ENCODE peak calls at places on chromosomes 6 and 20, in nine cellular contexts. P is NCI-H1105 treated with DMSO at 0.1 percent for 48 hours, B is ACHN, E is iPS-NIHi11, Q is GM23248, J is transverse colon, D is HT1080, K is upper lobe of right lung, N is NCI-H1417. L is an unnamed sample.

GRCh38 chr6:25652007-25652515 is at the start of gene SCGN:
- DNase-seq in J (peak; percentile 58), Q (peak; percentile 75), E (peak; percentile 88), P (peak; percentile 57), N (peak; percentile 50), K (peak; percentile 77), D (peak; percentile 16), B (peak; percentile 76), L (no peak)

GRCh38 chr20:6418732-6419131 is 295.9 kb upstream of the FERMT1 start:
- DNase-seq in P (no peak), B (no peak), N (no peak), K (no peak), J (no peak), D (no peak), Q (no peak), E (no peak), L (no peak)

GRCh38 chr6:43951063-43951755 is 176.0 kb downstream of the MRPL14 start:
- DNase-seq in N (no peak), P (no peak), Q (peak; percentile 45), B (peak; percentile 15), K (peak; percentile 77), E (peak; percentile 87), J (peak; percentile 75), D (peak; percentile 20), L (no peak)

GRCh38 chr6:161744211-161745067 is 470.6 kb upstream of the AGPAT4 start:
- DNase-seq in K (no peak), Q (no peak), P (no peak), J (no peak), N (no peak), E (no peak), B (no peak), D (no peak), L (no peak)

GRCh38 chr6:167663784-167664432 is 162.8 kb upstream of the AFDN start:
- DNase-seq in E (no peak), P (no peak), D (no peak), K (no peak), B (no peak), N (no peak), Q (no peak), J (peak; percentile 40), L (no peak)

GRCh38 chr6:84645563-84646266 is 118.7 kb downstream of the TBX18 start:
- DNase-seq in N (no peak), K (no peak), B (no peak), P (no peak), J (no peak), E (no peak), D (peak; percentile 76), Q (peak; percentile 87), L (no peak)

GRCh38 chr20:17749979-17750721 is 50.4 kb downstream of the BANF2 start:
- DNase-seq in N (no peak), E (no peak), Q (peak; percentile 69), P (no peak), J (peak; percentile 28), B (no peak), K (peak; percentile 77), D (no peak), L (no peak)

GRCh38 chr6:47438481-47439347 is 38.9 kb upstream of the CD2AP start:
- DNase-seq in E (no peak), P (no peak), N (no peak), Q (no peak), K (no peak), B (no peak), J (no peak), D (no peak), L (no peak)

GRCh38 chr6:112337209-112337638 is 9.9 kb upstream of the RFPL4B start:
- DNase-seq in D (peak; percentile 79), E (peak; percentile 80), J (no peak), B (peak; percentile 67), N (peak; percentile 59), P (peak; percentile 83), Q (peak; percentile 96), K (no peak), L (peak; percentile 85)

GRCh38 chr6:130482645-130483390 is 117.0 kb downstream of the TMEM200A start:
- DNase-seq in E (no peak), N (no peak), D (peak; percentile 67), J (no peak), P (no peak), K (no peak), Q (peak; percentile 29), B (no peak), L (peak; percentile 68)

GRCh38 chr6:25137497-25137896 is 141.7 kb upstream of the CARMIL1 start:
- DNase-seq in Q (peak; percentile 62), E (no peak), J (no peak), P (no peak), B (no peak), N (no peak), K (no peak), D (no peak), L (no peak)

GRCh38 chr6:38957426-38957825 is 91.2 kb upstream of the GLP1R start:
- DNase-seq in N (no peak), P (no peak), K (no peak), J (no peak), E (no peak), Q (no peak), B (no peak), D (no peak), L (no peak)

GRCh38 chr20:31330893-31331292 is 22.5 kb upstream of the DEFB116 start:
- DNase-seq in J (no peak), P (no peak), N (no peak), E (no peak), Q (no peak), K (no peak), D (no peak), B (no peak), L (no peak)

GRCh38 chr6:3867616-3868502 is 18.7 kb downstream of the FAM50B start:
- DNase-seq in D (no peak), K (no peak), Q (peak; percentile 87), E (no peak), B (no peak), P (no peak), N (no peak), J (no peak), L (no peak)

GRCh38 chr6:110617057-110617456 is 140.6 kb upstream of the SLC22A16 start:
- DNase-seq in Q (no peak), K (no peak), B (no peak), D (no peak), N (no peak), J (no peak), E (no peak), P (no peak), L (no peak)

GRCh38 chr6:147604373-147604772 is 95.9 kb downstream of the SAMD5 start:
- DNase-seq in N (no peak), B (no peak), D (peak; percentile 15), J (no peak), E (no peak), Q (no peak), K (no peak), P (peak; percentile 21), L (peak; percentile 25)

GRCh38 chr6:152355166-152355565 is 282.0 kb downstream of the SYNE1 start:
- DNase-seq in N (no peak), J (no peak), K (no peak), Q (no peak), B (no peak), E (no peak), D (no peak), P (no peak), L (no peak)

GRCh38 chr6:150025201-150025917 is at the start of gene RAET1L:
- DNase-seq in Q (peak; percentile 91), P (no peak), E (peak; percentile 46), B (peak; percentile 32), D (peak; percentile 55), K (no peak), N (no peak), J (peak; percentile 65), L (peak; percentile 8)

GRCh38 chr6:131807644-131808459 is at the start of gene ENPP1:
- DNase-seq in E (peak; percentile 87), N (peak; percentile 90), D (peak; percentile 61), K (peak; percentile 84), B (peak; percentile 69), J (peak; percentile 69), Q (peak; percentile 87), P (peak; percentile 53), L (no peak)

GRCh38 chr6:30360139-30360538 is 15.2 kb downstream of the RPP21 start:
- DNase-seq in J (no peak), E (no peak), P (no peak), B (no peak), D (no peak), Q (peak; percentile 9), K (no peak), N (no peak), L (no peak)

GRCh38 chr20:38985060-38985459 is 22.9 kb downstream of the DHX35 start:
- DNase-seq in E (no peak), B (no peak), N (no peak), D (no peak), K (no peak), P (no peak), J (no peak), Q (no peak), L (no peak)

GRCh38 chr6:152922706-152923105 is 60.1 kb downstream of the FBXO5 start:
- DNase-seq in Q (no peak), D (no peak), B (no peak), E (no peak), N (no peak), P (no peak), J (no peak), K (no peak), L (no peak)

GRCh38 chr6:144908004-144908403 is 622.9 kb downstream of the UTRN start:
- DNase-seq in E (no peak), J (no peak), N (no peak), K (no peak), Q (no peak), D (no peak), B (no peak), P (no peak), L (no peak)

GRCh38 chr6:69953491-69953890 is 87.1 kb downstream of the COL19A1 start:
- DNase-seq in N (peak; percentile 2), K (no peak), P (peak; percentile 78), Q (no peak), B (no peak), E (no peak), D (no peak), J (no peak), L (no peak)

GRCh38 chr6:6407061-6407723 is 86.7 kb upstream of the F13A1 start:
- DNase-seq in E (no peak), D (no peak), J (no peak), B (no peak), K (no peak), Q (no peak), P (no peak), N (no peak), L (no peak)

L was measured in AG09309.